ENCODE peak calls at places on chromosome 21, in seven cellular contexts. One of them, this sample, is unnamed.

GRCh38 chr21:29423521-29423920 is 124.8 kb downstream of the BACH1 start:
- DNase-seq in foreskin fibroblast: no peak
- DNase-seq in fibroblast of mammary gland: no peak
- DNase-seq in BE2C: no peak
- DNase-seq in brain microvascular endothelial cell: no peak
- DNase-seq in WTC11: no peak
- DNase-seq in testis: no peak
- DNase-seq in this sample: no peak

GRCh38 chr21:15208787-15209186 is 144.0 kb upstream of the NRIP1 start:
- DNase-seq in foreskin fibroblast: peak; percentile 4
- DNase-seq in fibroblast of mammary gland: no peak
- DNase-seq in BE2C: no peak
- DNase-seq in brain microvascular endothelial cell: no peak
- DNase-seq in WTC11: no peak
- DNase-seq in testis: no peak
- DNase-seq in this sample: no peak

GRCh38 chr21:42338730-42339715 is 11.8 kb downstream of the TFF2 start:
- DNase-seq in foreskin fibroblast: no peak
- DNase-seq in fibroblast of mammary gland: no peak
- DNase-seq in BE2C: no peak
- DNase-seq in brain microvascular endothelial cell: no peak
- DNase-seq in WTC11: no peak
- DNase-seq in testis: peak; percentile 8
- DNase-seq in this sample: no peak

GRCh38 chr21:41431788-41432548 is 5.9 kb downstream of the MX1 start:
- DNase-seq in foreskin fibroblast: no peak
- DNase-seq in fibroblast of mammary gland: no peak
- DNase-seq in BE2C: peak; percentile 22
- DNase-seq in brain microvascular endothelial cell: no peak
- DNase-seq in WTC11: no peak
- DNase-seq in testis: peak; percentile 11
- DNase-seq in this sample: no peak

GRCh38 chr21:33642896-33643657 is 776 bp downstream of the ITSN1 start:
- DNase-seq in foreskin fibroblast: peak; percentile 70
- DNase-seq in fibroblast of mammary gland: peak; percentile 26
- DNase-seq in BE2C: peak; percentile 33
- DNase-seq in brain microvascular endothelial cell: no peak
- DNase-seq in WTC11: peak; percentile 60
- DNase-seq in testis: peak; percentile 41
- DNase-seq in this sample: peak; percentile 28

GRCh38 chr21:34129971-34130597 is 56.7 kb downstream of the MRPS6 start:
- DNase-seq in foreskin fibroblast: peak; percentile 31
- DNase-seq in fibroblast of mammary gland: peak; percentile 11
- DNase-seq in BE2C: peak; percentile 13
- DNase-seq in brain microvascular endothelial cell: no peak
- DNase-seq in WTC11: no peak
- DNase-seq in testis: no peak
- DNase-seq in this sample: no peak

GRCh38 chr21:46661627-46662366 is 26.3 kb downstream of the PRMT2 start:
- DNase-seq in foreskin fibroblast: no peak
- DNase-seq in fibroblast of mammary gland: no peak
- DNase-seq in BE2C: no peak
- DNase-seq in brain microvascular endothelial cell: no peak
- DNase-seq in WTC11: no peak
- DNase-seq in testis: no peak
- DNase-seq in this sample: no peak

GRCh38 chr21:40404319-40404906 is 442.5 kb downstream of the DSCAM start:
- DNase-seq in foreskin fibroblast: no peak
- DNase-seq in fibroblast of mammary gland: no peak
- DNase-seq in BE2C: no peak
- DNase-seq in brain microvascular endothelial cell: no peak
- DNase-seq in WTC11: no peak
- DNase-seq in testis: no peak
- DNase-seq in this sample: no peak

GRCh38 chr21:38956791-38957571 is 151.3 kb downstream of the ETS2 start:
- DNase-seq in foreskin fibroblast: peak; percentile 45
- DNase-seq in fibroblast of mammary gland: no peak
- DNase-seq in BE2C: no peak
- DNase-seq in brain microvascular endothelial cell: no peak
- DNase-seq in WTC11: no peak
- DNase-seq in testis: no peak
- DNase-seq in this sample: peak; percentile 6

GRCh38 chr21:41923641-41924342 is 30.0 kb downstream of the C2CD2 start:
- DNase-seq in foreskin fibroblast: peak; percentile 19
- DNase-seq in fibroblast of mammary gland: peak; percentile 88
- DNase-seq in BE2C: no peak
- DNase-seq in brain microvascular endothelial cell: peak; percentile 78
- DNase-seq in WTC11: no peak
- DNase-seq in testis: no peak
- DNase-seq in this sample: no peak

GRCh38 chr21:45948576-45949141 is 32.9 kb upstream of the COL6A1 start:
- DNase-seq in foreskin fibroblast: no peak
- DNase-seq in fibroblast of mammary gland: peak; percentile 33
- DNase-seq in BE2C: no peak
- DNase-seq in brain microvascular endothelial cell: no peak
- DNase-seq in WTC11: no peak
- DNase-seq in testis: no peak
- DNase-seq in this sample: no peak

GRCh38 chr21:15667824-15668223 is 62.0 kb upstream of the USP25 start:
- DNase-seq in foreskin fibroblast: peak; percentile 24
- DNase-seq in fibroblast of mammary gland: no peak
- DNase-seq in BE2C: no peak
- DNase-seq in brain microvascular endothelial cell: no peak
- DNase-seq in WTC11: no peak
- DNase-seq in testis: no peak
- DNase-seq in this sample: no peak

GRCh38 chr21:22355949-22356348 is 1357.7 kb downstream of the NCAM2 start:
- DNase-seq in foreskin fibroblast: no peak
- DNase-seq in fibroblast of mammary gland: no peak
- DNase-seq in BE2C: no peak
- DNase-seq in brain microvascular endothelial cell: no peak
- DNase-seq in WTC11: no peak
- DNase-seq in testis: no peak
- DNase-seq in this sample: no peak

GRCh38 chr21:38244885-38245869 is 11.6 kb upstream of the KCNJ15 start:
- DNase-seq in foreskin fibroblast: peak; percentile 95
- DNase-seq in fibroblast of mammary gland: peak; percentile 100
- DNase-seq in BE2C: no peak
- DNase-seq in brain microvascular endothelial cell: peak; percentile 99
- DNase-seq in WTC11: no peak
- DNase-seq in testis: no peak
- DNase-seq in this sample: peak; percentile 84

GRCh38 chr21:41321211-41321907 is 4.8 kb downstream of the FAM3B start:
- DNase-seq in foreskin fibroblast: no peak
- DNase-seq in fibroblast of mammary gland: no peak
- DNase-seq in BE2C: no peak
- DNase-seq in brain microvascular endothelial cell: no peak
- DNase-seq in WTC11: no peak
- DNase-seq in testis: no peak
- DNase-seq in this sample: no peak

GRCh38 chr21:17514124-17514481 is 1.3 kb downstream of the CXADR start:
- DNase-seq in foreskin fibroblast: peak; percentile 48
- DNase-seq in fibroblast of mammary gland: no peak
- DNase-seq in BE2C: no peak
- DNase-seq in brain microvascular endothelial cell: peak; percentile 14
- DNase-seq in WTC11: no peak
- DNase-seq in testis: no peak
- DNase-seq in this sample: peak; percentile 30

GRCh38 chr21:21101911-21102310 is 103.7 kb downstream of the NCAM2 start:
- DNase-seq in foreskin fibroblast: peak; percentile 6
- DNase-seq in fibroblast of mammary gland: peak; percentile 49
- DNase-seq in BE2C: peak; percentile 55
- DNase-seq in brain microvascular endothelial cell: peak; percentile 2
- DNase-seq in WTC11: peak; percentile 25
- DNase-seq in testis: peak; percentile 67
- DNase-seq in this sample: peak; percentile 68

GRCh38 chr21:39313042-39313456 is 383 bp downstream of the BRWD1 start:
- DNase-seq in foreskin fibroblast: peak; percentile 25
- DNase-seq in fibroblast of mammary gland: no peak
- DNase-seq in BE2C: peak; percentile 34
- DNase-seq in brain microvascular endothelial cell: peak; percentile 4
- DNase-seq in WTC11: peak; percentile 40
- DNase-seq in testis: peak; percentile 37
- DNase-seq in this sample: no peak

DNA sequence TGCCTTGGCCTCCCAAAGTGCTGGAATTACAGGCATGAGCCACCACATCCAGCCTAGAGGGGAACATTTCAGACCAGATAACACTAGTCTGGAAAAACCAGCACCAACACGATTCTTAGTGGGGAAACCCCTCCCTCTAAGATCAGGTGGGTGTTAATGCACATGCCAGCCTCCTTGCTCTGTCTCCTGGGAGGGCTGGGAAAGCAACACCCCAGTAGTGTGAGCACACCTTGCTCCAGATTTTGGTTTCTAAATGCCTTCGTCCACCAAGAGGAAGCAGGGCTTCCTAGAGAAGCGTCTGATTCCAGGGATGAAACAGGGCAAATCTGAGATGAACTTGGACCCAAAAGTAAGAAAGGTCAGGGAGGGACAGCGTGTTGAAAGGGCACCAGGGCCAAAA is 2.2 kb upstream of the KRTAP10-4 start:
- DNase-seq in foreskin fibroblast: no peak
- DNase-seq in fibroblast of mammary gland: no peak
- DNase-seq in BE2C: no peak
- DNase-seq in brain microvascular endothelial cell: no peak
- DNase-seq in WTC11: no peak
- DNase-seq in testis: no peak
- DNase-seq in this sample: no peak
- TF ChIP-seq CTCF in foreskin fibroblast: no peak
- TF ChIP-seq CTCF in fibroblast of mammary gland: no peak
- TF ChIP-seq CTCF in BE2C: no peak
- TF ChIP-seq CTCF in brain microvascular endothelial cell: no peak
- TF ChIP-seq CTCF in WTC11: no peak
- TF ChIP-seq CTCF in testis: no peak
- TF ChIP-seq CTCF in this sample: no peak

GRCh38 chr21:35370671-35371070 is 321.6 kb upstream of the RUNX1 start:
- DNase-seq in foreskin fibroblast: no peak
- DNase-seq in fibroblast of mammary gland: no peak
- DNase-seq in BE2C: no peak
- DNase-seq in brain microvascular endothelial cell: no peak
- DNase-seq in WTC11: no peak
- DNase-seq in testis: no peak
- DNase-seq in this sample: no peak
- TF ChIP-seq CTCF in foreskin fibroblast: no peak
- TF ChIP-seq CTCF in fibroblast of mammary gland: no peak
- TF ChIP-seq CTCF in BE2C: no peak
- TF ChIP-seq CTCF in brain microvascular endothelial cell: no peak
- TF ChIP-seq CTCF in WTC11: no peak
- TF ChIP-seq CTCF in testis: no peak
- TF ChIP-seq CTCF in this sample: no peak

DNA sequence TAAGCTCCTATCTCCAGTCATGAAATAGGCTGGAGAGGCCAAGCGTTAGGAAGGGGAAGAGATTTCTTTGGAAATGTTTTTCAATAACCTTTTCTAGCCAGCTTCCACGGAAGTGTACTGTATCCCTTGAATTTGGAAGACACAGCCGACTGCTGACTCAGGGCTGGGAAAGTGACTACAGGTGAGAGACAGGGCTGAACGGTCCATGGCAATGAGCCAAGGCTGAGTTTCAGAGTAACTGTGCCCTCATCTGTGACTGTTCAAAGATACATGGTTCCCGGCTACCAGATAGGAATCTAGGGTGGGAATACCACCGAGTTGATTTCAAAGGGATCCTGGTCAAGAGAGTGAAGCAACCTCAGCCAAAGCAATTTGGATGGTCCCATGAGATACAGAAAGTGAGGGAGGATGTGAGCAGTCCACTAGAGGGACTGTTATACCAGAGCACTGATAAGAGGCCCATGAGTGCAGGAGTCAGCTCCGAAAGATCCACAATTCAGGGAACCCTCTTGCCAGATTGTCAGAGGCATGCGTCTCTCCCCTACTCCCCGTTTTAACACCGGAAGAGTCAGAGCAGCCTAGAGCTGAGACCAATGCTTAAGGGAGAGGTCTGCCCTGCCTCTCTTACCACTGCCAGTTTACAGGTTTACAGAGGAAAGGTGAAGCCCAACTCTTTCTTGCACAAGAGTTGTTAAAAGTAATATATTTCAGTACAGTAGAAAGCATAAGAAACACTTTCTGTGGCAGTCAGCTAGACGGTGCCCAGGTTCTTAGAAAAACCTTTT is 3.2 kb upstream of the KRTAP19-8 start:
- DNase-seq in foreskin fibroblast: no peak
- DNase-seq in fibroblast of mammary gland: no peak
- DNase-seq in BE2C: no peak
- DNase-seq in brain microvascular endothelial cell: no peak
- DNase-seq in WTC11: no peak
- DNase-seq in testis: no peak
- DNase-seq in this sample: peak; percentile 3
- TF ChIP-seq CTCF in foreskin fibroblast: no peak
- TF ChIP-seq CTCF in fibroblast of mammary gland: no peak
- TF ChIP-seq CTCF in BE2C: no peak
- TF ChIP-seq CTCF in brain microvascular endothelial cell: no peak
- TF ChIP-seq CTCF in WTC11: no peak
- TF ChIP-seq CTCF in testis: no peak
- TF ChIP-seq CTCF in this sample: no peak

GRCh38 chr21:35840197-35840799 is 220.0 kb downstream of the SETD4 start:
- DNase-seq in foreskin fibroblast: peak; percentile 89
- DNase-seq in fibroblast of mammary gland: peak; percentile 93
- DNase-seq in BE2C: peak; percentile 51
- DNase-seq in brain microvascular endothelial cell: peak; percentile 79
- DNase-seq in WTC11: peak; percentile 45
- DNase-seq in testis: peak; percentile 90
- DNase-seq in this sample: peak; percentile 72
- TF ChIP-seq CTCF in foreskin fibroblast: peak; percentile 80
- TF ChIP-seq CTCF in fibroblast of mammary gland: peak; percentile 92
- TF ChIP-seq CTCF in BE2C: peak; percentile 78
- TF ChIP-seq CTCF in brain microvascular endothelial cell: peak; percentile 82
- TF ChIP-seq CTCF in WTC11: peak; percentile 69
- TF ChIP-seq CTCF in testis: peak; percentile 82
- TF ChIP-seq CTCF in this sample: peak; percentile 78

GRCh38 chr21:36087362-36088138 is 17.7 kb downstream of the CBR1 start:
- DNase-seq in foreskin fibroblast: no peak
- DNase-seq in fibroblast of mammary gland: no peak
- DNase-seq in BE2C: no peak
- DNase-seq in brain microvascular endothelial cell: no peak
- DNase-seq in WTC11: no peak
- DNase-seq in testis: no peak
- DNase-seq in this sample: no peak
- TF ChIP-seq CTCF in foreskin fibroblast: no peak
- TF ChIP-seq CTCF in fibroblast of mammary gland: no peak
- TF ChIP-seq CTCF in BE2C: peak; percentile 37
- TF ChIP-seq CTCF in brain microvascular endothelial cell: peak; percentile 45
- TF ChIP-seq CTCF in WTC11: no peak
- TF ChIP-seq CTCF in testis: no peak
- TF ChIP-seq CTCF in this sample: no peak

DNA sequence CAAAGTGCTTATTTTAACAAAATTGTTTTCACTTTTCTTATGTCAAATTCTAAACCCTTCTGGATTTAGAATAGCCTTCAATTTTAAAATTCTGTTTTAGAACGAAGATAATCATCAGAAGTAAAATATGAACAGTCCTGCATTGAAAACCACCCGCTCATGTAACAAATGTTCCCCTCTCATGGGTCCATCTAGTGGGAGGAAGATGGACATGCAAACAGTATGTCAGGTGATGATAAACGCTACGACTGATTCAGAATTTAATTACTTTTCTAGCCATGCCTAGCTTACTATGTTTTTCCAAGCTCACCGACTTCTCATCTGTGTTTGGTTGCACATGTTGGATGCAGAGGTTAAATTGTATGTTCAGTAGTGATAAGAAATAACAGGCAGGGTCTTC is 23.5 kb downstream of the SOD1 start:
- DNase-seq in foreskin fibroblast: no peak
- DNase-seq in fibroblast of mammary gland: no peak
- DNase-seq in BE2C: no peak
- DNase-seq in brain microvascular endothelial cell: no peak
- DNase-seq in WTC11: no peak
- DNase-seq in testis: no peak
- DNase-seq in this sample: no peak
- TF ChIP-seq CTCF in foreskin fibroblast: no peak
- TF ChIP-seq CTCF in fibroblast of mammary gland: no peak
- TF ChIP-seq CTCF in BE2C: peak; percentile 42
- TF ChIP-seq CTCF in brain microvascular endothelial cell: peak; percentile 34
- TF ChIP-seq CTCF in WTC11: no peak
- TF ChIP-seq CTCF in testis: no peak
- TF ChIP-seq CTCF in this sample: no peak